ENCODE peak calls at places on chromosomes 2 and 18, in five cellular contexts. G is H1, D is H9, H is kidney, N is GM23248. O is an unnamed sample.

GRCh38 chr2:9276901-9277455 is 70.4 kb downstream of the ASAP2 start:
- DNase-seq in N (no peak), D (no peak), H (no peak), G (no peak), O (no peak)

GRCh38 chr2:230691005-230691647 is 21.5 kb upstream of the CAB39 start:
- DNase-seq in H (no peak), D (no peak), N (peak; percentile 61), G (no peak), O (peak; percentile 25)

GRCh38 chr2:44778221-44778654 is 163.3 kb upstream of the SIX3 start:
- DNase-seq in N (no peak), H (no peak), D (peak; percentile 82), G (no peak), O (no peak)

GRCh38 chr2:100241236-100241635 is 81.1 kb downstream of the LONRF2 start:
- DNase-seq in G (no peak), H (no peak), D (no peak), N (no peak), O (no peak)

GRCh38 chr18:38576349-38576748 is 1010.8 kb upstream of the CELF4 start:
- DNase-seq in D (no peak), G (no peak), H (no peak), N (no peak), O (no peak)

GRCh38 chr2:8003462-8004075 is 678.3 kb upstream of the ID2 start:
- DNase-seq in H (no peak), D (no peak), N (peak; percentile 97), G (no peak), O (peak; percentile 94)

GRCh38 chr18:24995056-24995455 is 356.9 kb downstream of the ZNF521 start:
- DNase-seq in G (no peak), D (no peak), N (peak; percentile 81), H (no peak), O (no peak)

GRCh38 chr2:195482050-195482449 is 175.0 kb upstream of the SLC39A10 start:
- DNase-seq in H (no peak), G (no peak), D (no peak), N (peak; percentile 6), O (peak; percentile 22)

GRCh38 chr18:60277855-60278480 is 94.6 kb downstream of the MC4R start:
- DNase-seq in D (no peak), N (peak; percentile 10), H (no peak), G (no peak), O (peak; percentile 36)

GRCh38 chr2:74491671-74492544 is 7.5 kb downstream of the LBX2 start:
- DNase-seq in D (no peak), H (peak; percentile 12), G (no peak), N (no peak), O (no peak)

GRCh38 chr2:196170681-196171247 is 614 bp downstream of the STK17B start:
- DNase-seq in H (peak; percentile 88), N (peak; percentile 74), G (no peak), D (peak; percentile 29), O (peak; percentile 62)

GRCh38 chr2:66343259-66343658 is 91.7 kb upstream of the MEIS1 start:
- DNase-seq in N (no peak), G (no peak), D (no peak), H (no peak), O (no peak)

GRCh38 chr2:203733683-203734082 is 27.2 kb downstream of the CD28 start:
- DNase-seq in N (no peak), D (no peak), H (no peak), G (no peak), O (no peak)

GRCh38 chr2:45205985-45206384 is 196.7 kb upstream of the SIX2 start:
- DNase-seq in G (peak; percentile 24), D (no peak), N (no peak), H (no peak), O (no peak)

GRCh38 chr2:69088471-69088870 is 75.5 kb downstream of the ANTXR1 start:
- DNase-seq in D (no peak), G (no peak), H (no peak), N (peak; percentile 73), O (no peak)

GRCh38 chr2:9311488-9311887 is 104.9 kb downstream of the ASAP2 start:
- DNase-seq in N (peak; percentile 95), H (peak; percentile 81), G (no peak), D (no peak), O (peak; percentile 90)

GRCh38 chr2:128520340-128520739 is 201.7 kb upstream of the HS6ST1 start:
- DNase-seq in N (peak; percentile 26), D (peak; percentile 11), H (no peak), G (no peak), O (peak; percentile 8)

GRCh38 chr18:35073186-35074105 is 32.2 kb downstream of the MAPRE2 start:
- DNase-seq in G (no peak), H (no peak), D (no peak), N (peak; percentile 71), O (peak; percentile 43)

GRCh38 chr2:203626952-203627681 is 79.3 kb upstream of the CD28 start:
- DNase-seq in N (peak; percentile 75), D (no peak), G (no peak), H (no peak), O (peak; percentile 90)

GRCh38 chr2:147646999-147647588 is 197.7 kb upstream of the ACVR2A start:
- DNase-seq in D (no peak), N (no peak), H (no peak), G (no peak), O (no peak)

GRCh38 chr2:37631698-37632097 is 39.7 kb downstream of the CDC42EP3 start:
- DNase-seq in D (no peak), N (no peak), G (no peak), H (no peak), O (no peak)

GRCh38 chr2:187614756-187615155 is 60.5 kb upstream of the TFPI start:
- DNase-seq in N (peak; percentile 20), D (no peak), G (no peak), H (no peak), O (peak; percentile 68)

GRCh38 chr18:68596016-68596415 is 118.9 kb downstream of the TMX3 start:
- DNase-seq in H (no peak), G (no peak), D (no peak), N (no peak), O (no peak)

GRCh38 chr2:233434666-233435375 is 80.5 kb downstream of the DGKD start:
- DNase-seq in D (peak; percentile 8), H (no peak), N (no peak), G (no peak), O (no peak)

GRCh38 chr2:101089419-101089818 is 61.8 kb downstream of the TBC1D8 start:
- DNase-seq in H (no peak), G (no peak), N (no peak), D (no peak), O (no peak)

GRCh38 chr2:164224007-164224406 is 397.3 kb downstream of the GRB14 start:
- DNase-seq in H (no peak), D (no peak), N (no peak), G (no peak), O (no peak)

GRCh38 chr18:31100598-31101147 is 1.5 kb downstream of the DSC2 start:
- DNase-seq in G (peak; percentile 80), H (no peak), D (peak; percentile 84), N (no peak), O (no peak)

GRCh38 chr2:4862031-4862430 is 830.2 kb upstream of the SOX11 start:
- DNase-seq in D (no peak), G (no peak), N (no peak), H (no peak), O (no peak)

GRCh38 chr2:235553696-235554100 is 59.9 kb downstream of the AGAP1 start:
- DNase-seq in G (no peak), H (peak; percentile 74), N (no peak), D (no peak), O (no peak)

GRCh38 chr2:161128885-161129284 is 31.3 kb upstream of the TANK start:
- DNase-seq in G (no peak), N (no peak), H (no peak), D (no peak), O (no peak)

GRCh38 chr2:158894078-158894477 is 74.4 kb upstream of the TANC1 start:
- DNase-seq in D (no peak), G (no peak), N (peak; percentile 84), H (no peak), O (peak; percentile 20)

GRCh38 chr2:675460-675859 is 1.7 kb downstream of the TMEM18 start:
- DNase-seq in H (no peak), G (no peak), D (no peak), N (no peak), O (no peak)
- H3K4me1 ChIP-seq in H (no peaks in the 10 kb centered on the region), G (peaks cover 14% of the 10 kb centered on the region), D (no peaks in the 10 kb centered on the region), N (peaks cover 21% of the 10 kb centered on the region), O (peaks cover 26% of the 10 kb centered on the region)

GRCh38 chr2:58954880-58955385 is 713.8 kb upstream of the FANCL start:
- DNase-seq in D (no peak), H (no peak), N (no peak), G (no peak), O (no peak)
- H3K9ac ChIP-seq in D (no peak overlapping the region), H (no peak overlapping the region), N (no peak overlapping the region), G (no peak overlapping the region), O (no peak overlapping the region)

GRCh38 chr2:42217307-42217706 is 48.2 kb downstream of the EML4 start:
- DNase-seq in H (no peak), N (no peak), D (no peak), G (no peak), O (no peak)

GRCh38 chr2:42216712-42217111 is 47.6 kb downstream of the EML4 start:
- DNase-seq in D (no peak), H (no peak), G (no peak), N (peak; percentile 81), O (peak; percentile 86)

GRCh38 chr2:42217914-42218313 is 48.8 kb downstream of the EML4 start:
- DNase-seq in H (no peak), N (no peak), D (no peak), G (no peak), O (no peak)

GRCh38 chr2:42218712-42219111 is 49.6 kb downstream of the EML4 start:
- DNase-seq in G (no peak), H (no peak), D (no peak), N (no peak), O (no peak)

GRCh38 chr2:42219160-42219559 is 50.0 kb downstream of the EML4 start:
- DNase-seq in H (no peak), D (no peak), N (no peak), G (no peak), O (no peak)
- H3K4me1 ChIP-seq in H (no peaks in the 10 kb centered on the region), D (no peaks in the 10 kb centered on the region), N (peaks cover 19% of the 10 kb centered on the region), G (no peaks in the 10 kb centered on the region), O (peaks cover 47% of the 10 kb centered on the region)

GRCh38 chr2:238790126-238790820 is 57.6 kb upstream of the TWIST2 start:
- DNase-seq in N (peak; percentile 79), G (no peak), H (no peak), D (no peak), O (no peak)
- H3K9ac ChIP-seq in N (peak overlapping the region; percentile 97), G (no peak overlapping the region), H (no peak overlapping the region), D (no peak overlapping the region), O (peak overlapping the region; percentile 88)

DNA sequence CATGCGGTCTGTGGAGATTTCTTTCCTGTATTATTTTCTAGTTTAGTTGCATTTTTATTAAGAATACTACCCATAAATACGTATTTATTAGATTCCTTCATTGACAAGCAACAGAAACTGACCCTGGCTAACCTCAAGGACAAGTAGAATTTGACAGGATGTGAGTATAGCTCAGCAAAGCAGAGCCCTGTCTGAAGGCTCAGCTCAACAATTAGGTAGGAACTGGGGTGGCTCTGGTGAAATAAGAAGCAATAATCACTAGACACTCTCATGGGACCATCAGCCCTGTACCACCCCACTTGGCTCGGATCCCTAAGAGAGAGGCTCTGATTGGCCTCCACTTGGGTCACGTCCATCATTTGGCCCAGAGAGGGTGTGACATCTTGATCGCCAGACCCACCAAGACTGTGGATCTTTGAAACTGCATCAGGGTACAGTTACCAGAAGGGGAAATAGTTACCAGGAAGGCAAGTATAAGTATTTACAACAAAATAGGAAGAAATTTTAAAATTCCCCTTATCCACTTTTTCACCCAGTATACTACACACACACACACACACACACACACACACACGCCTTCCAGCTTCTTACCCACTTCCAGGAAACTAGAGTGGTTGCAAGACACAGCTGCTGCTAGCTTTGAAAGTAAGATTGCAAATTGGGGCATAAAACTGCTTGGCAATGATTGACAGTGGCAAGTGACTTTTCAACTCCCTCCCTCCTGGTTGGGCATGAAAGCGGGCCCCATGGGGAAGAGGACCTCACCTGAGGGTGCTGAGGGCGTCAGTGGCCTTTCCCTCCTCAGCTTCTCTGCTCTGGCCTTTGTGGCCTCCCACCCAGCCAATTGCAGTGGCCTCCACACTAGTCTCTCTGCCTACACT is 41.8 kb downstream of the KCTD18 start:
- DNase-seq in D (no peak), H (no peak), N (no peak), G (no peak), O (no peak)
- H3K4me1 ChIP-seq in D (no peaks in the 10 kb centered on the region), H (no peaks in the 10 kb centered on the region), N (peaks cover 16% of the 10 kb centered on the region), G (no peaks in the 10 kb centered on the region), O (peaks cover 23% of the 10 kb centered on the region)

O was measured in adipocyte.